ENCODE peak calls at places on chromosomes 1 and 21, in five cellular contexts. T is activated CD8-positive, alpha-beta memory T cell treated with anti-CD3 and anti-CD28 coated beads, Interleukin-2, amount 50 U/mL, for 4 hours; I is activated naive CD4-positive, alpha-beta T cell; M is T-helper 1 cell; Y is endodermal cell. K is an unnamed sample.

GRCh38 chr21:33644383-33645074 is 2.2 kb downstream of the ITSN1 start:
- DNase-seq in M (no peak), I (no peak), T (no peak), Y (peak), K (no peak)

GRCh38 chr1:64906447-64906846 is 59.9 kb downstream of the JAK1 start:
- DNase-seq in T (no peak), M (no peak), Y (no peak), I (no peak), K (no peak)

GRCh38 chr1:25504706-25505560 is 38.5 kb upstream of the LDLRAP1 start:
- DNase-seq in I (no peak), M (no peak), T (no peak), Y (peak), K (no peak)

GRCh38 chr1:175480343-175480827 is 263.0 kb downstream of the TNR start:
- DNase-seq in T (no peak), I (no peak), Y (no peak), M (no peak), K (no peak)

GRCh38 chr1:8955367-8955766 is 9.7 kb downstream of the CA6 start:
- DNase-seq in I (no peak), Y (no peak), M (no peak), T (no peak), K (no peak)

GRCh38 chr1:155022136-155022926 is 11.2 kb downstream of the DCST2 start:
- DNase-seq in T (no peak), I (no peak), M (no peak), Y (no peak), K (no peak)

GRCh38 chr1:84712288-84712874 is 22.1 kb upstream of the SSX2IP start:
- DNase-seq in I (no peak), T (no peak), M (no peak), Y (no peak), K (no peak)

GRCh38 chr1:70247768-70248167 is 26.6 kb downstream of the SRSF11 start:
- DNase-seq in M (no peak), Y (no peak), T (no peak), I (no peak), K (no peak)

GRCh38 chr1:27689423-27690173 is 17.6 kb upstream of the IFI6 start:
- DNase-seq in M (no peak), I (no peak), T (no peak), Y (no peak), K (no peak)

GRCh38 chr1:29677028-29678024 is 441.0 kb downstream of the PTPRU start:
- DNase-seq in I (no peak), M (no peak), T (no peak), Y (peak), K (no peak)

GRCh38 chr1:184648160-184648855 is 106.3 kb downstream of the EDEM3 start:
- DNase-seq in M (no peak), T (no peak), I (no peak), Y (no peak), K (no peak)

GRCh38 chr1:196609114-196609737 is 986 bp upstream of the KCNT2 start:
- DNase-seq in I (no peak), T (no peak), Y (peak), M (no peak), K (no peak)

GRCh38 chr1:74953622-74954021 is 180.6 kb upstream of the LHX8 start:
- DNase-seq in M (no peak), T (no peak), I (no peak), Y (no peak), K (no peak)

GRCh38 chr1:235597867-235598553 is 51.6 kb downstream of the GNG4 start:
- DNase-seq in Y (peak), M (no peak), I (no peak), T (no peak), K (no peak)

GRCh38 chr1:213727853-213728592 is 259.8 kb upstream of the PROX1 start:
- DNase-seq in I (no peak), Y (no peak), T (no peak), M (no peak), K (no peak)

GRCh38 chr1:110412576-110412975 is 5.1 kb upstream of the LAMTOR5 start:
- DNase-seq in T (peak), I (no peak), Y (peak), M (peak), K (peak)

GRCh38 chr1:188129856-188130838 is 1301.4 kb downstream of the PLA2G4A start:
- DNase-seq in T (no peak), M (no peak), Y (no peak), I (no peak), K (no peak)

GRCh38 chr1:61921435-61921834 is 179.2 kb downstream of the PATJ start:
- DNase-seq in M (no peak), T (no peak), Y (no peak), I (no peak), K (no peak)

GRCh38 chr1:208047975-208048374 is 137.1 kb upstream of the CD34 start:
- DNase-seq in Y (peak), M (no peak), I (no peak), T (no peak), K (no peak)

K was measured in D721Med.